ENCODE peak calls at places on chromosomes 12 and 14, in nine cellular contexts. J is stimulated activated CD8-positive, alpha-beta memory T cell treated with anti-CD3 and anti-CD28 coated beads, Interleukin-2, amount 100 ng/mL, for 1 hour; N is adrenal gland; V is effector memory CD4-positive, alpha-beta T cell; I is iris pigment epithelial cell; S is hepatic stellate cell; M is pulmonary artery endothelial cell; H is left ventricle myocardium superior; O is activated CD8-positive, alpha-beta T cell treated with anti-CD3 and anti-CD28 coated beads, Interleukin-2, amount 10 ng/mL, durations not matched to agents 7 days and 5 days. D is an unnamed sample.

GRCh38 chr12:124454735-124455134 is 112.7 kb downstream of the NCOR2 start:
- DNase-seq in V (no peak), N (no peak), I (peak; percentile 38), S (peak; percentile 75), H (no peak), J (no peak), O (no peak), M (no peak), D (no peak)

GRCh38 chr12:2034633-2035420 is 18.0 kb upstream of the CACNA1C start:
- DNase-seq in M (peak; percentile 8), H (peak; percentile 96), O (peak; percentile 88), J (peak; percentile 74), N (peak; percentile 87), I (peak; percentile 72), V (peak; percentile 69), S (peak; percentile 86), D (peak; percentile 71)

GRCh38 chr14:75361751-75362433 is 65.9 kb upstream of the JDP2 start:
- DNase-seq in M (no peak), H (peak; percentile 54), S (peak; percentile 12), V (no peak), J (no peak), N (peak; percentile 32), O (no peak), I (no peak), D (no peak)

GRCh38 chr14:104135121-104135903 is 3.1 kb upstream of the KIF26A start:
- DNase-seq in M (no peak), O (no peak), I (peak; percentile 34), N (no peak), J (no peak), V (no peak), S (no peak), H (peak; percentile 34), D (no peak)

GRCh38 chr12:124508323-124509096 is 58.9 kb downstream of the NCOR2 start:
- DNase-seq in M (no peak), S (peak; percentile 54), O (peak; percentile 30), N (no peak), H (no peak), J (no peak), I (peak; percentile 35), V (no peak), D (no peak)

GRCh38 chr12:52533686-52534470 is 13.7 kb upstream of the KRT5 start:
- DNase-seq in H (no peak), I (no peak), V (no peak), S (no peak), N (no peak), J (no peak), O (no peak), M (no peak), D (no peak)

GRCh38 chr12:31903025-31903424 is 56.2 kb upstream of the RESF1 start:
- DNase-seq in M (no peak), N (no peak), H (no peak), V (no peak), I (no peak), J (no peak), O (no peak), S (no peak), D (no peak)

GRCh38 chr12:50351120-50352043 is 45.0 kb downstream of the FAM186A start:
- DNase-seq in N (no peak), V (no peak), H (peak; percentile 35), O (no peak), S (peak; percentile 70), I (no peak), J (no peak), M (no peak), D (no peak)

GRCh38 chr12:127306604-127307215 is 960.3 kb upstream of the TMEM132C start:
- DNase-seq in I (no peak), O (no peak), S (no peak), J (no peak), V (no peak), H (no peak), N (no peak), M (no peak), D (no peak)

GRCh38 chr14:52473557-52473956 is 78.7 kb downstream of the TXNDC16 start:
- DNase-seq in N (no peak), S (no peak), M (no peak), J (no peak), O (no peak), H (no peak), I (peak; percentile 55), V (no peak), D (no peak)

GRCh38 chr12:3020399-3020798 is 56.8 kb upstream of the TSPAN9 start:
- DNase-seq in I (no peak), J (no peak), S (no peak), V (no peak), H (no peak), N (no peak), M (no peak), O (no peak), D (no peak)

GRCh38 chr12:82880442-82880901 is 193.8 kb downstream of the TMTC2 start:
- DNase-seq in J (no peak), I (peak; percentile 27), V (no peak), N (no peak), O (no peak), M (no peak), S (no peak), H (no peak), D (no peak)

GRCh38 chr14:77832301-77832700 is 32.4 kb downstream of the ADCK1 start:
- DNase-seq in S (no peak), N (no peak), J (no peak), V (no peak), O (no peak), M (no peak), H (peak; percentile 30), I (no peak), D (no peak)

GRCh38 chr12:112018571-112019237 is 5.5 kb downstream of the ERP29 start:
- DNase-seq in O (no peak), H (no peak), J (no peak), N (no peak), I (peak; percentile 92), S (peak; percentile 52), V (no peak), M (no peak), D (no peak)

GRCh38 chr12:110844551-110845395 is 2.0 kb upstream of the CCDC63 start:
- DNase-seq in J (no peak), I (no peak), S (no peak), M (no peak), O (no peak), V (no peak), N (peak; percentile 84), H (peak; percentile 73), D (no peak)